ENCODE peak calls at places on chromosomes 6 and 20, in eight cellular contexts. D, Q, M, T, C, O, W and B are unnamed samples.

GRCh38 chr20:62596921-62597320 is 45.4 kb upstream of the SLCO4A1 start:
- DNase-seq in D (no peak), Q (no peak), M (no peak), T (no peak), C (no peak), O (no peak), W (no peak), B (no peak)

GRCh38 chr6:14039038-14039437 is 78.5 kb upstream of the CD83 start:
- DNase-seq in D (no peak), Q (no peak), M (no peak), T (no peak), C (no peak), O (no peak), W (no peak), B (no peak)

GRCh38 chr6:4093288-4093687 is 14.4 kb upstream of the FAM217A start:
- DNase-seq in D (no peak), Q (no peak), M (no peak), T (no peak), C (no peak), O (no peak), W (no peak), B (no peak)

GRCh38 chr6:53464942-53465460 is 79.9 kb downstream of the GCLC start:
- DNase-seq in D (no peak), Q (no peak), M (peak), T (no peak), C (peak), O (peak), W (no peak), B (no peak)

GRCh38 chr6:133551847-133552331 is 310.7 kb downstream of the EYA4 start:
- DNase-seq in D (peak), Q (peak), M (peak), T (peak), C (no peak), O (peak), W (no peak), B (no peak)

GRCh38 chr6:139028242-139028657 is 295 bp upstream of the ABRACL start:
- DNase-seq in D (peak), Q (no peak), M (no peak), T (no peak), C (no peak), O (no peak), W (no peak), B (no peak)

GRCh38 chr6:166005401-166005845 is 162.2 kb downstream of the TBXT start:
- DNase-seq in D (no peak), Q (peak), M (peak), T (no peak), C (no peak), O (peak), W (no peak), B (no peak)

GRCh38 chr6:110590821-110591351 is 114.5 kb upstream of the SLC22A16 start:
- DNase-seq in D (peak), Q (peak), M (peak), T (peak), C (no peak), O (no peak), W (peak), B (no peak)

GRCh38 chr6:162177733-162178132 is 549.8 kb downstream of the PRKN start:
- DNase-seq in D (no peak), Q (peak), M (peak), T (peak), C (no peak), O (no peak), W (no peak), B (no peak)

GRCh38 chr6:104958178-104958520 is 1.2 kb downstream of the LIN28B start:
- DNase-seq in D (no peak), Q (no peak), M (no peak), T (no peak), C (no peak), O (no peak), W (no peak), B (no peak)

GRCh38 chr20:4815618-4816017 is 93.9 kb downstream of the PRND start:
- DNase-seq in D (no peak), Q (no peak), M (no peak), T (no peak), C (no peak), O (no peak), W (peak), B (peak)
- TF ChIP-seq CTCF in D (no peak), Q (no peak), M (no peak), T (no peak), C (no peak), O (no peak), W (no peak), B (no peak)

DNA sequence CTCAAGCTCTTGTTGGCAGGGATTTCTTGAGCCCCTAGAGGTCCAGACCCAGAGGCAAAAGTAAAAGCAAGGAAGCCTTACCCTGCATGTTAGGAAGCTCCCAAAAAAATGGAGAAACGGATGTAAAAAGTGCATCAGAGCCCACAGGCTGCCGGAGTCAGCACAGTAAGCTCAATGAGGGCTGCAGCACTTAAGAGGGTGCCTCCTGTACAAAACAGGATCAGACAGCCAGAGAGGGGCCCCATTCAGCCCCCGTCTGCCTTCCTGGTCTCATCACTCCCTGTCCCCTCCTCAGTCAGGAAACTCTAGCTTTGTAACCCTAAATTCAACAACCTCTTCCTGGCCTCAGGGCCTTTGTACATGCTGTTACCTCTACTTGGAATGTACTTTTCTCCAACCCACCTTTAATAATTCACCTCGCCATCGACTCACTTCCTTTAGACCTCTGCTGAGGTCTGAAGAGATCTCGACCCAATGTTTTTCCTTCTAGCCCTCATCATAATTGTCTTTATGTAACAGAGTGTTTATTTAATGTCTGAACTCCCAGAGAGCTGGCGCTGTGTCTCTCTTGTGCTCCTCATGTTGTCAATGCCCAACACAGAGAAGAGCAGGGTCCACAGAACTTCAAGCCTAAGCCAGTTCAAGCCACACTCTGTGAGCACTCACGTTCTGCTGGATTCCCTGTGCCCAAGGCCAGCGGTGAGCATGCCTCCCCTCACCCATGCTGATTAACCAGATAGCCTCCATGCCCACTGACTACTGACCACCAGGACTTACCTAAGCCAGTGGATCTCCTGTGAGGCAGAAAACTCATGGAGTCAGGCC is 2.8 kb upstream of the PLCG1 start:
- DNase-seq in D (no peak), Q (no peak), M (no peak), T (no peak), C (no peak), O (no peak), W (no peak), B (no peak)
- TF ChIP-seq CTCF in D (no peak), Q (no peak), M (no peak), T (no peak), C (no peak), O (no peak), W (no peak), B (no peak)

GRCh38 chr6:26420607-26421235 is 18.6 kb downstream of the BTN3A1 start:
- DNase-seq in D (peak), Q (peak), M (peak), T (peak), C (no peak), O (no peak), W (peak), B (no peak)
- TF ChIP-seq CTCF in D (peak), Q (peak), M (peak), T (peak), C (no peak), O (no peak), W (peak), B (peak)

DNA sequence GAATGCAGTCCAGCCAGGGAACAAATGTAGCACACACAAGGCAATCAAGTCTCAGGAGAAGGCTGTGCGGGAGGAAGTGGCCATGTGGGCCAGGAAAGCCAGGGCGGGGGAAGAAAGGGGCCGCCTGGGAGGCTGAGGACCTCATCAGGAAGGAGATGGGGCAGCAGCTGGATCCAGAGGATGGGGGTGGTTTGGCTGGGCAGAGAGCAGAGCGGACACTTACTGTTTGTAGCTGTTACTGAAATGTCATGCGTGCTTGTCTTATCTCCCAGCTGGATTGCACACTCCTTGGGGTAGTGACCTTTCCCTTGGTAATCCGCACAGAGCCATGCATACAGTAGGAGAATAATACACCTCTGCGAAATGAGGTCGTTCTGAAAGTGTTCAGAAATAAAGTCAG is 18.3 kb upstream of the MAP3K4 start:
- DNase-seq in D (peak), Q (no peak), M (peak), T (peak), C (no peak), O (peak), W (no peak), B (no peak)
- TF ChIP-seq CTCF in D (peak), Q (no peak), M (no peak), T (no peak), C (no peak), O (no peak), W (no peak), B (no peak)

GRCh38 chr20:7379206-7379605 is 561.1 kb downstream of the HAO1 start:
- DNase-seq in D (no peak), Q (no peak), M (no peak), T (no peak), C (no peak), O (no peak), W (no peak), B (no peak)

GRCh38 chr20:7371518-7372158 is 568.6 kb downstream of the HAO1 start:
- DNase-seq in D (no peak), Q (no peak), M (no peak), T (no peak), C (no peak), O (no peak), W (no peak), B (no peak)

GRCh38 chr20:7379621-7380220 is 560.5 kb downstream of the HAO1 start:
- DNase-seq in D (peak), Q (peak), M (no peak), T (no peak), C (no peak), O (no peak), W (no peak), B (no peak)

GRCh38 chr20:7375905-7376304 is 564.4 kb downstream of the HAO1 start:
- DNase-seq in D (no peak), Q (peak), M (peak), T (no peak), C (no peak), O (no peak), W (peak), B (no peak)
- TF ChIP-seq CTCF in D (peak), Q (peak), M (peak), T (peak), C (no peak), O (peak), W (peak), B (peak)

GRCh38 chr20:49433387-49433786 is 49.1 kb downstream of the KCNB1 start:
- DNase-seq in D (no peak), Q (no peak), M (no peak), T (no peak), C (no peak), O (no peak), W (no peak), B (no peak)

GRCh38 chr20:49437057-49437456 is 45.4 kb downstream of the KCNB1 start:
- DNase-seq in D (no peak), Q (no peak), M (no peak), T (no peak), C (no peak), O (no peak), W (no peak), B (no peak)

GRCh38 chr20:49431345-49431744 is 51.1 kb downstream of the KCNB1 start:
- DNase-seq in D (no peak), Q (no peak), M (no peak), T (no peak), C (no peak), O (no peak), W (no peak), B (no peak)

GRCh38 chr20:49432562-49432961 is 49.9 kb downstream of the KCNB1 start:
- DNase-seq in D (no peak), Q (no peak), M (no peak), T (no peak), C (no peak), O (no peak), W (no peak), B (no peak)

DNA sequence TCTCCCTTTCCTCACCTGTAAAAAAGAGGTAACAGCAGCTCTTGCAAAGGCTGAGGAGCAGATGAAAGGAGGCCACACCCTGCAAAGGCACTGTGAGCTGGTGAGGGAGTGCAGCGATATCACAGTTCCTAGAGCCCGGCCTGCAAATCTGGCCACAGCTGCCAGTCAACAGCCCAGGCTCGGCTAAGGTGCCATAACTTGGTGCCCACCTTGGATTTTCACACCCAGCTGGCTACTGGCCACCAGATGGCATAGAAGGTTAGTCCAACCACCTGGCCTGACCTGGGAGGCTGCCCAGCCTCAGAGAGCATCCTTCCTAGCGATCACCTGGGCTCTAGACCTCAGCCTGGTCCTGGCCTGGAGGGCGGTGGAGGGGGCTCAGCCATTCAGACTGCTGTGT is 46.8 kb downstream of the KCNB1 start:
- DNase-seq in D (no peak), Q (no peak), M (no peak), T (no peak), C (no peak), O (no peak), W (no peak), B (no peak)
- TF ChIP-seq CTCF in D (no peak), Q (no peak), M (no peak), T (no peak), C (no peak), O (no peak), W (no peak), B (no peak)

GRCh38 chr6:149919834-149920225 is 3.1 kb downstream of the RAET1G start:
- DNase-seq in D (no peak), Q (no peak), M (no peak), T (no peak), C (no peak), O (peak), W (no peak), B (peak)
- TF ChIP-seq CTCF in D (no peak), Q (no peak), M (no peak), T (no peak), C (no peak), O (no peak), W (no peak), B (no peak)